ENCODE peak calls at places on chromosomes 12 and 14, in four cellular contexts. One of them, this sample, is unnamed.

GRCh38 chr14:23621932-23622495 is 14.2 kb upstream of the DHRS2 start:
- DNase-seq in substantia nigra: no peak
- DNase-seq in pancreas: no peak
- DNase-seq in tibial artery: no peak
- DNase-seq in this sample: no peak

GRCh38 chr12:131511391-131511802 is 199.5 kb upstream of the SFSWAP start:
- DNase-seq in tibial artery: no peak
- DNase-seq in pancreas: no peak
- DNase-seq in substantia nigra: no peak
- DNase-seq in this sample: no peak

GRCh38 chr12:132153501-132154340 is 9.5 kb downstream of the NOC4L start:
- DNase-seq in substantia nigra: peak
- DNase-seq in tibial artery: peak
- DNase-seq in pancreas: peak
- DNase-seq in this sample: peak

GRCh38 chr14:61489527-61489926 is 168.1 kb downstream of the PRKCH start:
- DNase-seq in pancreas: no peak
- DNase-seq in substantia nigra: no peak
- DNase-seq in tibial artery: no peak
- DNase-seq in this sample: no peak

GRCh38 chr12:127041985-127042625 is 1224.9 kb upstream of the TMEM132C start:
- DNase-seq in tibial artery: no peak
- DNase-seq in pancreas: no peak
- DNase-seq in substantia nigra: no peak
- DNase-seq in this sample: no peak

GRCh38 chr12:57460457-57461325 is 1.1 kb downstream of the GLI1 start:
- DNase-seq in substantia nigra: no peak
- DNase-seq in tibial artery: no peak
- DNase-seq in pancreas: no peak
- DNase-seq in this sample: no peak

GRCh38 chr12:68745376-68745903 is 536 bp upstream of the SLC35E3 start:
- DNase-seq in substantia nigra: no peak
- DNase-seq in tibial artery: no peak
- DNase-seq in pancreas: no peak
- DNase-seq in this sample: no peak

GRCh38 chr14:102799684-102800562 is 22.7 kb downstream of the TRAF3 start:
- DNase-seq in pancreas: no peak
- DNase-seq in tibial artery: no peak
- DNase-seq in substantia nigra: no peak
- DNase-seq in this sample: no peak

GRCh38 chr14:92481811-92482559 is 31.6 kb upstream of the RIN3 start:
- DNase-seq in pancreas: no peak
- DNase-seq in tibial artery: no peak
- DNase-seq in substantia nigra: no peak
- DNase-seq in this sample: peak

GRCh38 chr14:85308531-85309300 is 221.2 kb upstream of the FLRT2 start:
- DNase-seq in pancreas: no peak
- DNase-seq in substantia nigra: no peak
- DNase-seq in tibial artery: no peak
- DNase-seq in this sample: no peak

GRCh38 chr12:54376596-54377468 is 7.7 kb downstream of the ZNF385A start:
- DNase-seq in pancreas: no peak
- DNase-seq in tibial artery: no peak
- DNase-seq in substantia nigra: no peak
- DNase-seq in this sample: no peak

GRCh38 chr14:87497301-87497700 is 495.7 kb downstream of the GALC start:
- DNase-seq in pancreas: no peak
- DNase-seq in tibial artery: no peak
- DNase-seq in substantia nigra: no peak
- DNase-seq in this sample: no peak

GRCh38 chr14:78598046-78598652 is 428.0 kb downstream of the NRXN3 start:
- DNase-seq in tibial artery: no peak
- DNase-seq in substantia nigra: peak
- DNase-seq in pancreas: peak
- DNase-seq in this sample: peak

GRCh38 chr12:126248871-126249403 is 1183.7 kb downstream of the AACS start:
- DNase-seq in substantia nigra: no peak
- DNase-seq in tibial artery: no peak
- DNase-seq in pancreas: no peak
- DNase-seq in this sample: no peak

GRCh38 chr14:94547726-94548125 is 13.5 kb upstream of the SERPINA4 start:
- DNase-seq in pancreas: no peak
- DNase-seq in tibial artery: no peak
- DNase-seq in substantia nigra: no peak
- DNase-seq in this sample: no peak

GRCh38 chr14:34826661-34827060 is 48.5 kb downstream of the BAZ1A start:
- DNase-seq in tibial artery: no peak
- DNase-seq in pancreas: no peak
- DNase-seq in substantia nigra: no peak
- DNase-seq in this sample: no peak

GRCh38 chr14:105013150-105013787 is 7.6 kb downstream of the CDCA4 start:
- DNase-seq in tibial artery: peak
- DNase-seq in substantia nigra: no peak
- DNase-seq in pancreas: no peak
- DNase-seq in this sample: no peak

GRCh38 chr14:54669759-54670630 is 103.1 kb downstream of the SAMD4A start:
- DNase-seq in tibial artery: no peak
- DNase-seq in pancreas: no peak
- DNase-seq in substantia nigra: no peak
- DNase-seq in this sample: no peak

GRCh38 chr12:106234513-106234912 is 13.3 kb downstream of the CKAP4 start:
- DNase-seq in tibial artery: no peak
- DNase-seq in substantia nigra: no peak
- DNase-seq in pancreas: no peak
- DNase-seq in this sample: no peak

GRCh38 chr14:68978550-68978911 is 571 bp downstream of the ACTN1 start:
- DNase-seq in substantia nigra: no peak
- DNase-seq in tibial artery: peak
- DNase-seq in pancreas: peak
- DNase-seq in this sample: peak

GRCh38 chr12:111792155-111792876 is 25.6 kb downstream of the ALDH2 start:
- DNase-seq in substantia nigra: no peak
- DNase-seq in pancreas: no peak
- DNase-seq in tibial artery: peak
- DNase-seq in this sample: no peak

GRCh38 chr14:59394268-59394667 is 70.9 kb downstream of the GPR135 start:
- DNase-seq in pancreas: no peak
- DNase-seq in substantia nigra: no peak
- DNase-seq in tibial artery: no peak
- DNase-seq in this sample: no peak

GRCh38 chr12:96236221-96236822 is 42.1 kb downstream of the ELK3 start:
- DNase-seq in pancreas: no peak
- DNase-seq in tibial artery: peak
- DNase-seq in substantia nigra: no peak
- DNase-seq in this sample: no peak

GRCh38 chr12:13165578-13166120 is 30.9 kb upstream of the EMP1 start:
- DNase-seq in tibial artery: peak
- DNase-seq in pancreas: peak
- DNase-seq in substantia nigra: no peak
- DNase-seq in this sample: peak

GRCh38 chr14:72311116-72311515 is 378.9 kb downstream of the RGS6 start:
- DNase-seq in substantia nigra: no peak
- DNase-seq in pancreas: no peak
- DNase-seq in tibial artery: no peak
- DNase-seq in this sample: no peak

GRCh38 chr14:83255015-83255726 is 1721.5 kb upstream of the SEL1L start:
- DNase-seq in substantia nigra: no peak
- DNase-seq in pancreas: no peak
- DNase-seq in tibial artery: no peak
- DNase-seq in this sample: no peak

GRCh38 chr12:56951582-56952339 is 5.6 kb downstream of the RDH16 start:
- DNase-seq in tibial artery: no peak
- DNase-seq in pancreas: no peak
- DNase-seq in substantia nigra: no peak
- DNase-seq in this sample: no peak

GRCh38 chr12:48852734-48853168 is 788 bp upstream of the DDX23 start:
- DNase-seq in tibial artery: no peak
- DNase-seq in substantia nigra: no peak
- DNase-seq in pancreas: peak
- DNase-seq in this sample: no peak

GRCh38 chr12:118237908-118238307 is 102.0 kb downstream of the PEBP1 start:
- DNase-seq in tibial artery: no peak
- DNase-seq in pancreas: no peak
- DNase-seq in substantia nigra: no peak
- DNase-seq in this sample: no peak
- H3K27ac ChIP-seq in tibial artery: no peak
- H3K27ac ChIP-seq in pancreas: no peak
- H3K27ac ChIP-seq in substantia nigra: no peak
- H3K27ac ChIP-seq in this sample: no peak

GRCh38 chr12:109737111-109737510 is 23.5 kb downstream of the FAM222A start:
- DNase-seq in tibial artery: peak
- DNase-seq in substantia nigra: no peak
- DNase-seq in pancreas: peak
- DNase-seq in this sample: no peak
- H3K27ac ChIP-seq in tibial artery: no peak
- H3K27ac ChIP-seq in substantia nigra: peak
- H3K27ac ChIP-seq in pancreas: no peak
- H3K27ac ChIP-seq in this sample: no peak

DNA sequence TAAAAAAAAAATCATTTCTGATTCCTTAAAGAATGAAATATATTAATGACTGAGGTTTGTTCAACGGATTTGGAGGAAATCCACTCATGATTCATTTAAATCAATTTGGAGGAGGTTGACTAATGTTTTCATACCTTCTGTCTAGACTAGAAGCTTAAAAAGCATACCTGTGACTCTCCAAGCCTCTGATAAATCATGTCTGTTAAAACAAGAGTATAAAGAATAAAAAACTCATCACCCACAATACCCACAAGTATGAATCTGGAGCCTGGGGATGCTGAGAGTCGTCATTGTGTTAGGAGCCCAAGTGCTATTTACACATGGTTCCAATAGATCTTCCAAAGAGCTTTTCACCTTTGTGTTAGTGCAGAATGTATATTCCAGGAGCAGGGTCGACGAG is 86.8 kb upstream of the ADAMTS20 start:
- DNase-seq in substantia nigra: no peak
- DNase-seq in tibial artery: no peak
- DNase-seq in pancreas: no peak
- DNase-seq in this sample: no peak
- H3K27ac ChIP-seq in substantia nigra: no peak
- H3K27ac ChIP-seq in tibial artery: no peak
- H3K27ac ChIP-seq in pancreas: no peak
- H3K27ac ChIP-seq in this sample: no peak

GRCh38 chr14:73783107-73783727 is 68.4 kb upstream of the PTGR2 start:
- DNase-seq in tibial artery: no peak
- DNase-seq in substantia nigra: no peak
- DNase-seq in pancreas: no peak
- DNase-seq in this sample: no peak

GRCh38 chr14:73780896-73781295 is 66.7 kb upstream of the PNMA1 start:
- DNase-seq in pancreas: no peak
- DNase-seq in tibial artery: no peak
- DNase-seq in substantia nigra: no peak
- DNase-seq in this sample: no peak

GRCh38 chr14:73780391-73780790 is 66.2 kb upstream of the PNMA1 start:
- DNase-seq in pancreas: no peak
- DNase-seq in substantia nigra: no peak
- DNase-seq in tibial artery: no peak
- DNase-seq in this sample: no peak

GRCh38 chr14:73784065-73784987 is 67.3 kb upstream of the PTGR2 start:
- DNase-seq in pancreas: peak
- DNase-seq in tibial artery: no peak
- DNase-seq in substantia nigra: no peak
- DNase-seq in this sample: no peak

DNA sequence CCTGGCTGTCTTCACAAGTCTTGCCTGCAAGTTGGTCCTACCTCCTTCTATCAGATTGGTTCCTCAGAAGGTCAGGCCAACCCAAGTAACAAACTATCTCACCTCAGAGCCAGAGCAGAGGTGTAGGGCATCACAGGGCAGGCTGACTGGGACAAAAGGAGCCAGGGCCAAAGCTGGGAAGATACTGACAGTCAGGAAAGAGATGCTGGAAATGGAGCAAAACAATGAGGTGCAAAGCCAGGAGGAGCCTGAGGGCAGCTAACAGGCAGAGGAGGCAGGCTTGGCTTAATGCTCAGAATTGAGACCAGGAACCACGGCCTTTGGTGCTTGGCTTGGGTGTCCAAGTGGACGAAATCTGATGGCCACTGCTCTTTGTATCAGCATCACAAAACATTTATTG is 68.4 kb upstream of the PNMA1 start:
- DNase-seq in substantia nigra: no peak
- DNase-seq in tibial artery: no peak
- DNase-seq in pancreas: no peak
- DNase-seq in this sample: no peak
- H3K27ac ChIP-seq in substantia nigra: no peak
- H3K27ac ChIP-seq in tibial artery: peak
- H3K27ac ChIP-seq in pancreas: no peak
- H3K27ac ChIP-seq in this sample: peak

GRCh38 chr12:113262710-113263109 is 41.4 kb downstream of the TPCN1 start:
- DNase-seq in pancreas: peak
- DNase-seq in substantia nigra: no peak
- DNase-seq in tibial artery: no peak
- DNase-seq in this sample: no peak
- H3K27ac ChIP-seq in pancreas: no peak
- H3K27ac ChIP-seq in substantia nigra: no peak
- H3K27ac ChIP-seq in tibial artery: peak
- H3K27ac ChIP-seq in this sample: peak